ENCODE peak calls at places on chromosome 1, in nine cellular contexts. Y is IMR-90, O is testis, J is uterus, D is A549, S is GM12878, L is H1, G is GM12892, T is NB4. Z is an unnamed sample.

GRCh38 chr1:91803847-91804545 is 82.0 kb downstream of the TGFBR3 start:
- DNase-seq in Y (no peak), O (no peak), J (no peak), D (no peak), S (peak), L (no peak), G (peak), T (peak), Z (peak)

GRCh38 chr1:50279622-50280320 is 143.5 kb downstream of the DMRTA2 start:
- DNase-seq in Y (peak), O (peak), J (no peak), D (no peak), S (no peak), L (no peak), G (no peak), T (peak), Z (peak)

GRCh38 chr1:246319111-246319510 is 188.0 kb downstream of the SMYD3 start:
- DNase-seq in Y (peak), O (no peak), J (no peak), D (no peak), S (no peak), L (no peak), G (no peak), T (no peak), Z (no peak)

GRCh38 chr1:228046421-228047182 is 35.9 kb upstream of the ARF1 start:
- DNase-seq in Y (no peak), O (no peak), J (no peak), D (no peak), S (no peak), L (no peak), G (no peak), T (no peak), Z (no peak)

GRCh38 chr1:109815809-109816791 is 52.4 kb upstream of the EPS8L3 start:
- DNase-seq in Y (no peak), O (no peak), J (no peak), D (no peak), S (peak), L (no peak), G (peak), T (peak), Z (no peak)

GRCh38 chr1:162276493-162276892 is 100.2 kb downstream of the SPATA46 start:
- DNase-seq in Y (peak), O (no peak), J (no peak), D (peak), S (no peak), L (no peak), G (no peak), T (peak), Z (peak)

GRCh38 chr1:19514391-19514831 is 29.1 kb upstream of the CAPZB start:
- DNase-seq in Y (peak), O (peak), J (peak), D (no peak), S (no peak), L (no peak), G (no peak), T (no peak), Z (no peak)

GRCh38 chr1:199083680-199084079 is 444.8 kb downstream of the PTPRC start:
- DNase-seq in Y (peak), O (no peak), J (no peak), D (no peak), S (no peak), L (no peak), G (no peak), T (no peak), Z (no peak)

GRCh38 chr1:59125711-59126320 is 171.1 kb upstream of the FGGY start:
- DNase-seq in Y (no peak), O (no peak), J (no peak), D (no peak), S (no peak), L (no peak), G (no peak), T (no peak), Z (no peak)

GRCh38 chr1:7632681-7633080 is 138.4 kb upstream of the VAMP3 start:
- DNase-seq in Y (no peak), O (no peak), J (no peak), D (no peak), S (no peak), L (no peak), G (no peak), T (peak), Z (no peak)

GRCh38 chr1:19169642-19170041 is 40.4 kb downstream of the UBR4 start:
- DNase-seq in Y (peak), O (no peak), J (no peak), D (no peak), S (peak), L (no peak), G (peak), T (no peak), Z (peak)

GRCh38 chr1:100795646-100795985 is 76.1 kb downstream of the VCAM1 start:
- DNase-seq in Y (no peak), O (no peak), J (no peak), D (no peak), S (no peak), L (no peak), G (no peak), T (no peak), Z (no peak)

GRCh38 chr1:234256359-234256758 is 116.9 kb upstream of the COA6 start:
- DNase-seq in Y (peak), O (no peak), J (no peak), D (no peak), S (no peak), L (no peak), G (no peak), T (peak), Z (no peak)

GRCh38 chr1:76137746-76138145 is 63.2 kb downstream of the ST6GALNAC3 start:
- DNase-seq in Y (no peak), O (no peak), J (no peak), D (no peak), S (no peak), L (no peak), G (no peak), T (no peak), Z (no peak)

GRCh38 chr1:219812491-219813221 is 115.7 kb downstream of the SLC30A10 start:
- DNase-seq in Y (peak), O (peak), J (peak), D (peak), S (no peak), L (peak), G (peak), T (peak), Z (peak)

GRCh38 chr1:21232044-21232443 is 55.3 kb upstream of the EIF4G3 start:
- DNase-seq in Y (peak), O (peak), J (peak), D (peak), S (no peak), L (no peak), G (no peak), T (peak), Z (peak)

DNA sequence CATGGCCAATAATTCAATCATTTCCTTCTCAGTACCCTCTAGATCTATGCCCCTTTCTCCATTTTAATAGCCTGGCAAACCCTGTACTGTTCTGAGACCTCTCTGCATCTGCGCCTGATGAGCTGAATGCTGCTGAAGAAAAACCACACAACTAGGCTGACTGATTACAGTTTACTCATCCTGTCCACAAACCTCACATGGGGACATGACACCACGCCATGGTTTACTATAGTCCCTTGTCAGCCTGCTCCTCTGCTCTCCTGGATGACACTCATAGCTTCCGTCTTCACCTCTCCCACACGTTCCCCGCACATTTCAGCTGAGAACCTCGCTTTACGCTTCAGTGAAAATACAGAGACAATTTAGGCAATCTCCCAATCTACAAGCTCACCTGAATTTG is 59.7 kb downstream of the DESI2 start:
- DNase-seq in Y (no peak), O (no peak), J (no peak), D (no peak), S (no peak), L (no peak), G (no peak), T (peak), Z (no peak)
- TF ChIP-seq POLR2A in Y (no peak), O (no peak), J (no peak), D (no peak), S (no peak), L (no peak), G (no peak), T (no peak), Z (no peak)

GRCh38 chr1:180953291-180953747 is 40.6 kb downstream of the KIAA1614 start:
- DNase-seq in Y (no peak), O (no peak), J (no peak), D (no peak), S (no peak), L (no peak), G (no peak), T (no peak), Z (no peak)
- TF ChIP-seq POLR2A in Y (no peak), O (no peak), J (no peak), D (no peak), S (peak), L (no peak), G (no peak), T (no peak), Z (no peak)

GRCh38 chr1:196659471-196659870 is 7.6 kb downstream of the CFH start:
- DNase-seq in Y (no peak), O (no peak), J (no peak), D (no peak), S (no peak), L (no peak), G (no peak), T (no peak), Z (no peak)

GRCh38 chr1:196655037-196655436 is 3.2 kb downstream of the CFH start:
- DNase-seq in Y (no peak), O (no peak), J (no peak), D (no peak), S (no peak), L (no peak), G (no peak), T (no peak), Z (no peak)

GRCh38 chr1:196654271-196654670 is 2.4 kb downstream of the CFH start:
- DNase-seq in Y (no peak), O (no peak), J (no peak), D (no peak), S (no peak), L (no peak), G (no peak), T (no peak), Z (no peak)

GRCh38 chr1:196651637-196652215 is at the start of gene CFH:
- DNase-seq in Y (peak), O (no peak), J (no peak), D (no peak), S (no peak), L (no peak), G (no peak), T (peak), Z (no peak)

DNA sequence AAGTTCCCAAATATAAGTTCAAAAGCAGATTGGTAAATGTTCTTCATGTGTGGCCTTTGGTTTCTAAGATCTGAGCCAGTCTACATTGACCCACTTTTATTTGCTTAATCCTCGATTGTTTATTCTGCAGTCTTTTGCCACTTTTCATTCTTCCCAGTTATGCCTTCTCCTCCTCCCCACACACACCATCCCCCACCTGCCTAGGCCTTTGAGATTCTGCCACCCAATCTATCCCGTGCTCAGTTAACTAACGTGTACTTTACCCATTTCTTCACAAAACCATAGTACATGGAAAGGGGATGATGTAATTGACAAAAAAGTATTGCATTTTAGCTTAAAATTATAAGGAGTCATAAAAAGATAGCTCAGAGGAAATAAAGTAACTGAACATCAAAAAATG is 3.7 kb downstream of the CFH start:
- DNase-seq in Y (no peak), O (no peak), J (no peak), D (no peak), S (no peak), L (no peak), G (no peak), T (no peak), Z (no peak)
- TF ChIP-seq POLR2A in Y (no peak), O (no peak), J (no peak), D (no peak), S (no peak), L (no peak), G (no peak), T (no peak), Z (no peak)

GRCh38 chr1:43272576-43273571 is 3.1 kb downstream of the TMEM125 start:
- DNase-seq in Y (no peak), O (no peak), J (no peak), D (no peak), S (no peak), L (no peak), G (no peak), T (no peak), Z (no peak)

GRCh38 chr1:43269627-43270375 is at the start of gene TMEM125:
- DNase-seq in Y (no peak), O (no peak), J (no peak), D (no peak), S (no peak), L (no peak), G (no peak), T (no peak), Z (no peak)

GRCh38 chr1:43272161-43272560 is 2.4 kb downstream of the TMEM125 start:
- DNase-seq in Y (no peak), O (no peak), J (no peak), D (no peak), S (no peak), L (no peak), G (no peak), T (no peak), Z (no peak)

GRCh38 chr1:43271186-43272118 is 1.7 kb downstream of the TMEM125 start:
- DNase-seq in Y (peak), O (no peak), J (no peak), D (no peak), S (no peak), L (no peak), G (no peak), T (no peak), Z (no peak)

DNA sequence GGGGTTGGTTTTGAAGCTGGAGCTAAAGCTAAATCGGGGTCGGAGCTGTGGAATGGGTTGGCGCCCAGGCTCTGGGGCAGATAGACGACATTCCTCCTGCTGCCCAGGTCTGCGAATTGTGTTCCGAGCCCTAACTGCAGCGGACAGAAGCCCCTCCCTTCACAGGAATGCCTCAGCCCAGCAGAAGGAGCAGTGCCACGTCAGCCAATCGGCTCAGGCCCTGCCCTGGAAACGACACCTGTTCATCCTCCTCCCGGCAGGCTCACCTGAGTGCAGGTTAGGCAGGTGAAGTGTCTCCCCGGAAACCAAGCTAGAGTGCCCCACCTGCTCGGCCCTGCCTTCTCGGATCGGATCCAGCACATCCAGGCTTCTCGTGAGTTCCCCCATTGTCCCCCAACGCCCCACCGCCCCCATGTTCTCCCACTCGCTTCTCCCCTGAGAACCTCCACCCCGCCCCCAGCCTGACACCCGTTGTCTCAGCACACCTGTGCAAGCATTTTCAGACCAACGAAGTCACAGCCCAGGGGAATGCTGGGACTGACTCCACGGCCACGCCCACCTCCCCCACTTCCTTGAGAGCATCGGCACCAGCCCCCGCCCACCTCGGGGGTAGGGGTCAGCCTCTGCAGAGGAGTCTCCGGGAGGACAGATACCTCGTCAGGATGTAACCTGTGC is 775 bp downstream of the TMEM125 start:
- DNase-seq in Y (no peak), O (peak), J (no peak), D (no peak), S (no peak), L (peak), G (no peak), T (no peak), Z (no peak)
- TF ChIP-seq POLR2A in Y (no peak), O (no peak), J (peak), D (no peak), S (no peak), L (peak), G (no peak), T (no peak), Z (no peak)

GRCh38 chr1:53325326-53326087 is 2.4 kb downstream of the LRP8 start:
- DNase-seq in Y (no peak), O (no peak), J (no peak), D (no peak), S (no peak), L (no peak), G (no peak), T (no peak), Z (peak)
- TF ChIP-seq POLR2A in Y (no peak), O (no peak), J (no peak), D (peak), S (no peak), L (peak), G (peak), T (no peak), Z (no peak)

Z was measured in erythroblast.